ENCODE peak calls at places on chromosomes 6 and 20, in six cellular contexts. One of them, this sample, is unnamed.

GRCh38 chr6:10194816-10195639 is 219.8 kb downstream of the TFAP2A start:
- DNase-seq in A549: no peak
- DNase-seq in fibroblast of mammary gland: no peak
- DNase-seq in HFF-Myc: no peak
- DNase-seq in OCI-LY7: no peak
- DNase-seq in H7: peak
- DNase-seq in this sample: no peak

GRCh38 chr6:106670236-106670635 is 40.9 kb downstream of the QRSL1 start:
- DNase-seq in A549: no peak
- DNase-seq in OCI-LY7: no peak
- DNase-seq in HFF-Myc: no peak
- DNase-seq in fibroblast of mammary gland: no peak
- DNase-seq in H7: no peak
- DNase-seq in this sample: no peak

GRCh38 chr20:61601361-61601760 is 349.3 kb downstream of the CDH4 start:
- DNase-seq in HFF-Myc: no peak
- DNase-seq in A549: no peak
- DNase-seq in H7: no peak
- DNase-seq in OCI-LY7: no peak
- DNase-seq in fibroblast of mammary gland: no peak
- DNase-seq in this sample: no peak

GRCh38 chr6:110938176-110938575 is 20.3 kb upstream of the GTF3C6 start:
- DNase-seq in H7: no peak
- DNase-seq in A549: no peak
- DNase-seq in fibroblast of mammary gland: peak
- DNase-seq in HFF-Myc: no peak
- DNase-seq in OCI-LY7: no peak
- DNase-seq in this sample: no peak

GRCh38 chr6:158654960-158655485 is 5.2 kb downstream of the SYTL3 start:
- DNase-seq in H7: no peak
- DNase-seq in OCI-LY7: no peak
- DNase-seq in fibroblast of mammary gland: peak
- DNase-seq in A549: no peak
- DNase-seq in HFF-Myc: no peak
- DNase-seq in this sample: peak

GRCh38 chr6:127938701-127939100 is 37.8 kb upstream of the THEMIS start:
- DNase-seq in A549: peak
- DNase-seq in OCI-LY7: no peak
- DNase-seq in HFF-Myc: peak
- DNase-seq in fibroblast of mammary gland: peak
- DNase-seq in H7: no peak
- DNase-seq in this sample: peak

GRCh38 chr20:58125726-58126125 is 102.7 kb downstream of the ANKRD60 start:
- DNase-seq in OCI-LY7: no peak
- DNase-seq in HFF-Myc: no peak
- DNase-seq in H7: no peak
- DNase-seq in A549: no peak
- DNase-seq in fibroblast of mammary gland: no peak
- DNase-seq in this sample: no peak

GRCh38 chr20:60057866-60058807 is 99.9 kb downstream of the CDH26 start:
- DNase-seq in OCI-LY7: peak
- DNase-seq in HFF-Myc: no peak
- DNase-seq in H7: peak
- DNase-seq in fibroblast of mammary gland: peak
- DNase-seq in A549: no peak
- DNase-seq in this sample: peak

GRCh38 chr6:140486468-140487361 is 1112.3 kb upstream of the CITED2 start:
- DNase-seq in H7: no peak
- DNase-seq in fibroblast of mammary gland: peak
- DNase-seq in A549: no peak
- DNase-seq in HFF-Myc: no peak
- DNase-seq in OCI-LY7: no peak
- DNase-seq in this sample: peak

GRCh38 chr6:19925533-19925932 is 88.4 kb downstream of the ID4 start:
- DNase-seq in H7: no peak
- DNase-seq in OCI-LY7: no peak
- DNase-seq in fibroblast of mammary gland: no peak
- DNase-seq in A549: no peak
- DNase-seq in HFF-Myc: no peak
- DNase-seq in this sample: no peak

GRCh38 chr6:43292341-43292740 is 5.7 kb upstream of the SLC22A7 start:
- DNase-seq in HFF-Myc: no peak
- DNase-seq in fibroblast of mammary gland: no peak
- DNase-seq in A549: no peak
- DNase-seq in H7: no peak
- DNase-seq in OCI-LY7: no peak
- DNase-seq in this sample: no peak

GRCh38 chr20:49405062-49405683 is 77.3 kb downstream of the KCNB1 start:
- DNase-seq in A549: no peak
- DNase-seq in HFF-Myc: no peak
- DNase-seq in H7: no peak
- DNase-seq in fibroblast of mammary gland: no peak
- DNase-seq in OCI-LY7: no peak
- DNase-seq in this sample: no peak

GRCh38 chr6:84204011-84204410 is 23.4 kb downstream of the CEP162 start:
- DNase-seq in OCI-LY7: no peak
- DNase-seq in H7: no peak
- DNase-seq in A549: no peak
- DNase-seq in fibroblast of mammary gland: no peak
- DNase-seq in HFF-Myc: no peak
- DNase-seq in this sample: no peak

GRCh38 chr6:6946477-6947145 is 161.2 kb upstream of the RREB1 start:
- DNase-seq in H7: peak
- DNase-seq in A549: no peak
- DNase-seq in fibroblast of mammary gland: no peak
- DNase-seq in HFF-Myc: no peak
- DNase-seq in OCI-LY7: no peak
- DNase-seq in this sample: no peak

DNA sequence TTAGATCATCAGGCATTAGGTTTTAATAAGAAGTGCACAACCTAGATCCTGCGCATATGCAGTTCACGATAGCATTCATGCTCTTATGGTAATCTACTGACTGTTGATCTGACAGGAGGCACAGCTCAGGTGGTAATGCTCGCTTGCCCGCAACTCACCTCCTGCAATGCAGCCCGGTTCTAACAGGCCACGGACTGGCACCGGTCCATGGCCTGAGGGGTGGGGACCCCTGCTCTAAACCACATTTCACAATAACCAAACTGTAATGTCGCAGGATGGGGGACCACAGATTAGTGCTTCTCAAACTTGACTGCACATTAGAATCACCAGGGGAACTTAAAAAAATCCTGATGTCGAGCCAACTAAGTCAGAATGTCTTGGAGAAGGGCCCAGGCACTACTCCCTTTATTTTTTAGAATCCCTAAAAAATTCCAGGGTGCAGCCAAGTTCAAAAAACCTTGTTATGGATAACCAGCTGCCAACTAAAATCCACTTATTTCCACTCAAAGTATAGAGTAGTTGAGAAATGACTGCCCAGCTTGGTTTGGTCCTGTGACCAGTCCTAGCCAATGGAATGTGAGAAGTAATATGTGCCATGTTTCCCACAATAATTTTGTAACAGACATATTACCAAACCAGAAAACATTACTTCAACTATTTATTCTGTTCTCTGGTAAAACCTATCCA is 3.1 kb downstream of the SHPRH start:
- DNase-seq in HFF-Myc: no peak
- DNase-seq in OCI-LY7: no peak
- DNase-seq in H7: no peak
- DNase-seq in fibroblast of mammary gland: peak
- DNase-seq in A549: no peak
- DNase-seq in this sample: peak
- H3K4me3 ChIP-seq in HFF-Myc: no peak
- H3K4me3 ChIP-seq in OCI-LY7: no peak
- H3K4me3 ChIP-seq in H7: no peak
- H3K4me3 ChIP-seq in fibroblast of mammary gland: no peak
- H3K4me3 ChIP-seq in A549: no peak
- H3K4me3 ChIP-seq in this sample: no peak

DNA sequence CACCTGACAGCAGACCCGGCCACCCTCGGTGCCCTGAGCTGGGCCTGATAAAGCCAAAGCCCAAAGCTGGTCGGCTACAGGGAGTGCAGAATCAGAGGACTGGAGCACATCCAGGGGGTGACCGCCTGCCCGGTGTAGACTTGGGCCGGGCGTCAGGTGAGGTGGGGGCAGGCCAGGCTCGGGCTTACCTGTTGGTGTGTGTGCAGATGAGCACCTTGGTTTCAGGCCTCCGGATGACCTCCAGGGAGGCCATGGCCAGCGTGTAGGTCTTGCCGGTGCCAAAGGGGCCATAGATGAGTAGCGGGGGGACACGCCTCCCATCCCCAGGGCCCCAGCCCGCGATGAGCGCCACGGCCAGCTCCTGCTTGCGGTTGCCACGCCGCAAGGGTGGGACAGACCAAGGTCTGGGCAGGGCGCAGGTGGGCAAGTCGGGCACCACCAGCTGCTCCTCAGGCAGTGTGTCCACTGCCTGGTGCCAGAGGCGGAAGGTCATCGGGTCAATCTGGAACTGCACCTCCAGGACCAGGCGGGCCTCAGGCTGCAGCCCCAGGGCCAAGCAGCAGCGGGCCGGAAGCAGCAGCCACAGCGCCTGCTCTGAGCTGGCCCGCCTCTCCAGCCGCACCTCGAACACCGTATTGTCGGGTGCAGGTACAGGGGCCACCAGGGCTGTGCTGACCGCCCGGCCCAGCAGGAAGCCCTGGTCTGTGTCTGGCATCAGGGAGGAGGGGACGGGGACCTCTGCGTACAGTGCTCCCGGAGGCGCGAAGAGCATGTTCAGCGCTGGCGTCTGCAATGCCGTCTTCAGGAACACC is 5.7 kb downstream of the HELZ2 start:
- DNase-seq in HFF-Myc: no peak
- DNase-seq in H7: no peak
- DNase-seq in OCI-LY7: no peak
- DNase-seq in fibroblast of mammary gland: no peak
- DNase-seq in A549: no peak
- DNase-seq in this sample: no peak
- H3K4me3 ChIP-seq in HFF-Myc: no peak
- H3K4me3 ChIP-seq in H7: no peak
- H3K4me3 ChIP-seq in OCI-LY7: no peak
- H3K4me3 ChIP-seq in fibroblast of mammary gland: no peak
- H3K4me3 ChIP-seq in A549: no peak
- H3K4me3 ChIP-seq in this sample: no peak

GRCh38 chr20:32527447-32528055 is 57.6 kb downstream of the NOL4L start:
- DNase-seq in OCI-LY7: no peak
- DNase-seq in A549: no peak
- DNase-seq in fibroblast of mammary gland: no peak
- DNase-seq in H7: peak
- DNase-seq in HFF-Myc: no peak
- DNase-seq in this sample: no peak
- H3K4me3 ChIP-seq in OCI-LY7: no peak
- H3K4me3 ChIP-seq in A549: no peak
- H3K4me3 ChIP-seq in fibroblast of mammary gland: no peak
- H3K4me3 ChIP-seq in H7: no peak
- H3K4me3 ChIP-seq in HFF-Myc: no peak
- H3K4me3 ChIP-seq in this sample: no peak

DNA sequence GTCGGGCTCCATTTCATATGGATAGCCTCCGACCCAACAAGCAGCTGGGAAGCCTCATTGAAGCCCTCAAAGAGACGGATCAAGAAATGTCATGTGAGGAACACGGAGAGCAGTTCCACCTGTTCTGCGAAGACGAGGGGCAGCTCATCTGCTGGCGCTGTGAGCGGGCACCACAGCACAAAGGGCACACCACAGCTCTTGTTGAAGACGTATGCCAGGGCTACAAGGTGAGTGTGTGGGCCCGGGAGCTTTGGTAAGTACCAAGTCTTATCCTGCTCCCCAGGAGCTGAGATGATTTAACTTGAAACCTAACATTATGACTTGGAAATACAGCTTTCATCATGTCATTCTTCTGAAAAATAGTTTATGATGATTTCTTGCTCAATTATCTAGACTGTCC is 4.1 kb downstream of the TRIM38 start:
- DNase-seq in HFF-Myc: no peak
- DNase-seq in A549: no peak
- DNase-seq in OCI-LY7: no peak
- DNase-seq in H7: no peak
- DNase-seq in fibroblast of mammary gland: no peak
- DNase-seq in this sample: no peak
- H3K4me3 ChIP-seq in HFF-Myc: no peak
- H3K4me3 ChIP-seq in A549: no peak
- H3K4me3 ChIP-seq in OCI-LY7: peak
- H3K4me3 ChIP-seq in H7: no peak
- H3K4me3 ChIP-seq in fibroblast of mammary gland: no peak
- H3K4me3 ChIP-seq in this sample: no peak

DNA sequence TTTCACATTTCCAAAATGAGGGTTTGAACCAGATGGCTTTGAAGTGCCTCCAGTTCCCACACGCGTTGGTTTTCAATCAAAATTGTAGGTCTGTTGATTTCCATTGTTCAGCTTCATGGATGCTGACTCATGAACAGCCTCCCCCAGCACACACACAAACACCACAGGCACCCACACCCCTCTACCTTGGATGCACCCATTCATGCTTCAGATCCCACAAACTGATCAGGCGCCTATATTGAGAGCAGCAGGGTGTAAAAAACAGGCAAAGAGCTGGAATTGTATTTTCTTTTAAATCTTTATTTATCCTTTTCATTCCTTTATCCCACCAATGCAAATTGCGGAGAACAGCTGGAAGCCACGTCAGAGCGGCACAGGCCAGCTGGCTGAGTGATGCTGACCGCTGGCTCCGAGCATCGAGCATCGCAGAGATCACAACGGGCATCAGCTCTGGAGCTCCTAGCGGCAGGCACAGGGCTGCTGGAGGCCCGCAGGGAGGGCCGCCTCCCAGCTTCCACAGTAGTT is 29.3 kb upstream of the TBC1D7 start:
- DNase-seq in OCI-LY7: no peak
- DNase-seq in H7: peak
- DNase-seq in HFF-Myc: peak
- DNase-seq in A549: no peak
- DNase-seq in fibroblast of mammary gland: peak
- DNase-seq in this sample: peak
- H3K4me3 ChIP-seq in OCI-LY7: no peak
- H3K4me3 ChIP-seq in H7: no peak
- H3K4me3 ChIP-seq in HFF-Myc: no peak
- H3K4me3 ChIP-seq in A549: no peak
- H3K4me3 ChIP-seq in fibroblast of mammary gland: no peak
- H3K4me3 ChIP-seq in this sample: no peak